ENCODE peak calls at places on chromosomes 1 and 21, in eight cellular contexts. K is HT1080, A is fibroblast of pulmonary artery, O is GM23248, X is EL, M is cerebellar cortex, P is Calu3, N is bronchial epithelial cell. R is an unnamed sample.

GRCh38 chr1:30715216-30715615 is 8.2 kb downstream of the MATN1 start:
- DNase-seq in K (no peak), A (no peak), O (no peak), X (no peak), M (no peak), P (peak; percentile 29), N (no peak), R (no peak)

GRCh38 chr1:219058891-219059820 is 114.5 kb upstream of the LYPLAL1 start:
- DNase-seq in K (no peak), A (no peak), O (no peak), X (no peak), M (no peak), P (no peak), N (no peak), R (no peak)

GRCh38 chr1:42385283-42385682 is 4.7 kb downstream of the RIMKLA start:
- DNase-seq in K (peak; percentile 17), A (peak; percentile 26), O (peak; percentile 33), X (no peak), M (no peak), P (no peak), N (peak; percentile 10), R (no peak)

GRCh38 chr1:8020032-8020431 is 6.1 kb downstream of the ERRFI1 start:
- DNase-seq in K (peak; percentile 83), A (peak; percentile 64), O (peak; percentile 54), X (peak; percentile 77), M (peak; percentile 34), P (peak; percentile 72), N (peak; percentile 93), R (no peak)

GRCh38 chr1:49234988-49235387 is 458.3 kb upstream of the BEND5 start:
- DNase-seq in K (no peak), A (no peak), O (no peak), X (no peak), M (no peak), P (no peak), N (peak; percentile 2), R (no peak)

GRCh38 chr1:209989525-209989924 is 51.5 kb downstream of the SYT14 start:
- DNase-seq in K (no peak), A (peak; percentile 54), O (peak; percentile 64), X (peak; percentile 3), M (no peak), P (no peak), N (peak; percentile 44), R (no peak)

GRCh38 chr21:34889287-34889536 is 159.9 kb downstream of the RUNX1 start:
- DNase-seq in K (peak; percentile 59), A (peak; percentile 80), O (peak; percentile 88), X (peak; percentile 75), M (no peak), P (peak; percentile 26), N (peak; percentile 46), R (peak; percentile 50)

GRCh38 chr21:41086551-41086950 is 81.4 kb upstream of the BACE2 start:
- DNase-seq in K (no peak), A (no peak), O (no peak), X (no peak), M (no peak), P (no peak), N (no peak), R (no peak)

GRCh38 chr1:58812926-58813325 is 29.1 kb upstream of the JUN start:
- DNase-seq in K (no peak), A (no peak), O (no peak), X (no peak), M (no peak), P (no peak), N (peak; percentile 87), R (no peak)

GRCh38 chr1:157194739-157195520 is 56.7 kb upstream of the ETV3 start:
- DNase-seq in K (no peak), A (no peak), O (no peak), X (no peak), M (no peak), P (no peak), N (no peak), R (no peak)

GRCh38 chr1:19786988-19787423 is 12.7 kb downstream of the TMCO4 start:
- DNase-seq in K (no peak), A (no peak), O (no peak), X (no peak), M (no peak), P (peak; percentile 58), N (peak; percentile 50), R (peak; percentile 44)

GRCh38 chr1:37325010-37325409 is 149.4 kb upstream of the ZC3H12A start:
- DNase-seq in K (no peak), A (no peak), O (no peak), X (no peak), M (no peak), P (no peak), N (no peak), R (no peak)

GRCh38 chr1:160550572-160551034 is 27.5 kb upstream of the SLAMF6 start:
- DNase-seq in K (no peak), A (no peak), O (no peak), X (no peak), M (no peak), P (no peak), N (no peak), R (no peak)

GRCh38 chr21:35026617-35027557 is 22.2 kb downstream of the RUNX1 start:
- DNase-seq in K (no peak), A (peak; percentile 69), O (peak; percentile 18), X (no peak), M (no peak), P (no peak), N (peak; percentile 15), R (peak; percentile 71)

GRCh38 chr1:115430717-115431116 is 92.7 kb upstream of the NGF start:
- DNase-seq in K (peak; percentile 93), A (peak; percentile 94), O (peak; percentile 99), X (peak; percentile 97), M (no peak), P (peak; percentile 30), N (peak; percentile 97), R (no peak)

GRCh38 chr1:103949714-103950113 is 200.0 kb downstream of the AMY1C start:
- DNase-seq in K (no peak), A (no peak), O (no peak), X (no peak), M (no peak), P (no peak), N (no peak), R (no peak)

GRCh38 chr21:37658994-37659458 is 257.2 kb downstream of the KCNJ6 start:
- DNase-seq in K (peak; percentile 79), A (peak; percentile 77), O (peak; percentile 92), X (peak; percentile 80), M (no peak), P (no peak), N (peak; percentile 95), R (no peak)

GRCh38 chr21:34796518-34797201 is 127.9 kb downstream of the CLIC6 start:
- DNase-seq in K (no peak), A (no peak), O (peak; percentile 45), X (no peak), M (no peak), P (no peak), N (peak; percentile 64), R (no peak)

GRCh38 chr1:201602413-201603265 is 63.7 kb downstream of the NAV1 start:
- DNase-seq in K (peak; percentile 95), A (peak; percentile 79), O (peak; percentile 98), X (peak; percentile 92), M (no peak), P (peak; percentile 43), N (peak; percentile 71), R (peak; percentile 18)

GRCh38 chr1:76303348-76303712 is 228.8 kb downstream of the ST6GALNAC3 start:
- DNase-seq in K (no peak), A (no peak), O (no peak), X (no peak), M (no peak), P (no peak), N (no peak), R (no peak)

GRCh38 chr1:148318123-148318899 is 164.8 kb downstream of the PPIAL4G start:
- DNase-seq in K (no peak), A (peak; percentile 36), O (peak; percentile 32), X (no peak), M (no peak), P (no peak), N (no peak), R (peak; percentile 43)

GRCh38 chr1:84206416-84206815 is 62.3 kb downstream of the PRKACB start:
- DNase-seq in K (no peak), A (no peak), O (no peak), X (no peak), M (no peak), P (no peak), N (peak; percentile 60), R (no peak)

GRCh38 chr1:172322219-172323061 is 98.0 kb upstream of the C1orf105 start:
- DNase-seq in K (peak; percentile 96), A (peak; percentile 93), O (peak; percentile 89), X (peak; percentile 96), M (peak; percentile 85), P (peak; percentile 53), N (peak; percentile 84), R (no peak)

GRCh38 chr1:169538998-169539871 is 47.0 kb downstream of the F5 start:
- DNase-seq in K (peak; percentile 91), A (peak; percentile 91), O (peak; percentile 71), X (peak; percentile 83), M (no peak), P (peak; percentile 63), N (peak; percentile 92), R (no peak)

GRCh38 chr21:17903029-17903806 is 84.1 kb upstream of the C21orf91 start:
- DNase-seq in K (no peak), A (peak; percentile 65), O (peak; percentile 59), X (peak; percentile 21), M (no peak), P (no peak), N (peak; percentile 61), R (no peak)

GRCh38 chr1:114093624-114094302 is 59.9 kb downstream of the SYT6 start:
- DNase-seq in K (peak; percentile 65), A (peak; percentile 2), O (peak; percentile 87), X (peak; percentile 14), M (no peak), P (no peak), N (peak; percentile 68), R (no peak)

GRCh38 chr1:41545996-41546938 is 61.8 kb upstream of the EDN2 start:
- DNase-seq in K (no peak), A (peak; percentile 21), O (peak; percentile 71), X (no peak), M (no peak), P (no peak), N (no peak), R (no peak)

GRCh38 chr1:230215049-230215448 is 148.0 kb downstream of the GALNT2 start:
- DNase-seq in K (no peak), A (peak; percentile 89), O (peak; percentile 68), X (no peak), M (peak; percentile 88), P (peak; percentile 35), N (no peak), R (peak; percentile 69)

GRCh38 chr1:50415235-50416149 is 7.8 kb downstream of the DMRTA2 start:
- DNase-seq in K (no peak), A (no peak), O (no peak), X (no peak), M (no peak), P (no peak), N (no peak), R (no peak)

GRCh38 chr1:212606734-212607205 is 1.8 kb upstream of the ATF3 start:
- DNase-seq in K (no peak), A (no peak), O (peak; percentile 42), X (no peak), M (no peak), P (peak; percentile 58), N (peak; percentile 69), R (peak; percentile 91)

GRCh38 chr1:32924881-32925344 is 23.7 kb upstream of the TMEM54 start:
- DNase-seq in K (no peak), A (no peak), O (no peak), X (no peak), M (no peak), P (peak; percentile 44), N (no peak), R (peak; percentile 83)

GRCh38 chr1:210214573-210215409 is 17.8 kb upstream of the SERTAD4 start:
- DNase-seq in K (peak; percentile 27), A (no peak), O (no peak), X (peak; percentile 18), M (no peak), P (no peak), N (peak; percentile 20), R (peak; percentile 15)

GRCh38 chr1:178664278-178664677 is 60.8 kb upstream of the RALGPS2 start:
- DNase-seq in K (no peak), A (no peak), O (no peak), X (no peak), M (no peak), P (no peak), N (no peak), R (peak; percentile 14)

GRCh38 chr1:161196521-161197451 is 2.1 kb downstream of the ADAMTS4 start:
- DNase-seq in K (no peak), A (peak; percentile 83), O (peak; percentile 95), X (peak; percentile 80), M (no peak), P (no peak), N (no peak), R (no peak)

R was measured in transverse colon.